ENCODE peak calls at places on chromosomes 11 and 22, in ten cellular contexts. K is NB4; B is iPS DF 6.9; H is astrocyte of the spinal cord; P is CD4-positive, alpha-beta T cell; F is GM06990; I is activated T-helper 1 cell treated with anti-CD3 and anti-CD28 coated beads, Interleukin-12 subunit alpha, Interleukin-12 subunit beta, Interleukin-2, Interleukin-4 antibody, amounts not matched to agents 30 ng/mL and 10 ng/mL and 1 ng/mL, durations not matched to agents 14 hours and 24 hours and 36 hours; Z is activated CD4-positive, alpha-beta T cell treated with anti-CD3 and anti-CD28 coated beads, Interleukin-2, amount 10 ng/mL, durations not matched to agents 24 days and 14 days; J is NCI-H1092; L is GM13977. M is an unnamed sample.

GRCh38 chr11:115306703-115307102 is 197.5 kb downstream of the CADM1 start:
- DNase-seq in L (no peak), I (no peak), B (no peak), F (no peak), K (no peak), H (no peak), P (no peak), Z (no peak), J (no peak), M (no peak)

GRCh38 chr11:86706341-86707131 is 34.1 kb upstream of the ME3 start:
- DNase-seq in I (no peak), L (no peak), F (no peak), K (no peak), Z (no peak), B (no peak), J (no peak), H (no peak), P (no peak), M (no peak)

GRCh38 chr22:36578619-36579018 is 49.7 kb upstream of the EIF3D start:
- DNase-seq in J (no peak), B (no peak), K (no peak), I (no peak), F (no peak), Z (no peak), L (no peak), H (no peak), P (no peak), M (no peak)

GRCh38 chr22:26890870-26891269 is 233.5 kb downstream of the MIAT start:
- DNase-seq in F (no peak), L (no peak), P (no peak), H (no peak), Z (no peak), J (no peak), B (no peak), K (no peak), I (no peak), M (no peak)

GRCh38 chr11:121592708-121593107 is 139.9 kb upstream of the SORL1-AS1 start:
- DNase-seq in H (no peak), I (no peak), K (no peak), F (no peak), Z (no peak), B (no peak), L (peak), J (no peak), P (no peak), M (no peak)

GRCh38 chr11:95536049-95536448 is 253.5 kb downstream of the FAM76B start:
- DNase-seq in F (no peak), J (no peak), Z (no peak), L (no peak), H (peak), I (no peak), P (no peak), B (no peak), K (no peak), M (no peak)

GRCh38 chr11:63251312-63251711 is 7.9 kb upstream of the SLC22A25 start:
- DNase-seq in K (no peak), P (no peak), B (no peak), J (no peak), L (no peak), Z (no peak), F (no peak), I (no peak), H (no peak), M (no peak)

GRCh38 chr11:64104632-64105031 is 61.3 kb downstream of the MACROD1 start:
- DNase-seq in L (no peak), P (no peak), H (no peak), J (no peak), F (no peak), K (no peak), Z (no peak), I (no peak), B (no peak), M (no peak)

GRCh38 chr22:19621372-19622060 is 92.8 kb upstream of the SEPTIN5 start:
- DNase-seq in H (no peak), F (no peak), I (no peak), Z (no peak), J (no peak), B (no peak), P (no peak), K (no peak), L (no peak), M (no peak)

GRCh38 chr11:109981028-109981636 is 112.1 kb upstream of the ZC3H12C start:
- DNase-seq in B (no peak), K (no peak), L (no peak), J (no peak), Z (no peak), F (no peak), H (no peak), P (no peak), I (no peak), M (no peak)

GRCh38 chr22:47512617-47513016 is 750.2 kb downstream of the TBC1D22A start:
- DNase-seq in L (no peak), K (no peak), Z (no peak), H (no peak), J (no peak), F (no peak), B (no peak), P (no peak), I (no peak), M (no peak)

GRCh38 chr22:20748082-20748481 is 25.8 kb upstream of the SERPIND1 start:
- DNase-seq in B (no peak), J (no peak), K (no peak), Z (no peak), H (no peak), L (no peak), I (no peak), P (no peak), F (no peak), M (no peak)

GRCh38 chr22:36291831-36292740 is 39.2 kb downstream of the APOL1 start:
- DNase-seq in I (no peak), K (no peak), B (no peak), F (no peak), J (no peak), L (no peak), Z (no peak), P (no peak), H (no peak), M (no peak)

M was measured in cerebellar cortex.